ENCODE peak calls at places on chromosomes 1 and 21, in six cellular contexts. R, D, V, L, Z and E are unnamed samples. For H3K9me3, the result is how much of the 10 kb centered on the place peaks cover.

GRCh38 chr1:67575861-67576260 is 109.1 kb upstream of the GADD45A start:
- DNase-seq in R (no peak), D (peak), V (no peak), L (no peak), Z (no peak), E (peak)

GRCh38 chr21:38824124-38824822 is 18.5 kb downstream of the ETS2 start:
- DNase-seq in R (no peak), D (peak), V (peak), L (peak), Z (peak), E (no peak)

GRCh38 chr1:88979054-88979748 is 13.2 kb downstream of the KYAT3 start:
- DNase-seq in R (no peak), D (no peak), V (no peak), L (no peak), Z (no peak), E (no peak)

GRCh38 chr1:168084396-168085231 is 52.1 kb downstream of the GPR161 start:
- DNase-seq in R (peak), D (peak), V (peak), L (no peak), Z (peak), E (peak)

GRCh38 chr1:185441608-185442007 is 124.6 kb upstream of the IVNS1ABP start:
- DNase-seq in R (no peak), D (peak), V (no peak), L (no peak), Z (no peak), E (no peak)

GRCh38 chr1:175317795-175318194 is 125.2 kb upstream of the KIAA0040 start:
- DNase-seq in R (peak), D (peak), V (no peak), L (no peak), Z (no peak), E (peak)

GRCh38 chr1:212669102-212669501 is 30.5 kb downstream of the BATF3 start:
- DNase-seq in R (no peak), D (peak), V (no peak), L (no peak), Z (peak), E (no peak)

GRCh38 chr1:42422672-42423236 is 33.1 kb downstream of the ZMYND12 start:
- DNase-seq in R (no peak), D (no peak), V (no peak), L (no peak), Z (no peak), E (no peak)

GRCh38 chr1:200670215-200671118 is 760 bp upstream of the DDX59 start:
- DNase-seq in R (peak), D (no peak), V (peak), L (no peak), Z (no peak), E (peak)
- TF ChIP-seq POLR2AphosphoS5 in R (no peak), D (no peak), V (no peak), L (no peak), Z (no peak), E (no peak)

GRCh38 chr1:226073184-226073950 is 10.9 kb downstream of the H3-3A start:
- DNase-seq in R (no peak), D (no peak), V (no peak), L (no peak), Z (no peak), E (no peak)
- TF ChIP-seq POLR2A in R (no peak), D (no peak), V (no peak), L (no peak), Z (peak), E (no peak)

GRCh38 chr1:203969846-203970245 is 103.1 kb upstream of the SOX13 start:
- DNase-seq in R (no peak), D (no peak), V (no peak), L (no peak), Z (no peak), E (no peak)
- H3K9me3 ChIP-seq in R (under half), D (under half), V (under half), L (under half), Z (under half), E (under half)

DNA sequence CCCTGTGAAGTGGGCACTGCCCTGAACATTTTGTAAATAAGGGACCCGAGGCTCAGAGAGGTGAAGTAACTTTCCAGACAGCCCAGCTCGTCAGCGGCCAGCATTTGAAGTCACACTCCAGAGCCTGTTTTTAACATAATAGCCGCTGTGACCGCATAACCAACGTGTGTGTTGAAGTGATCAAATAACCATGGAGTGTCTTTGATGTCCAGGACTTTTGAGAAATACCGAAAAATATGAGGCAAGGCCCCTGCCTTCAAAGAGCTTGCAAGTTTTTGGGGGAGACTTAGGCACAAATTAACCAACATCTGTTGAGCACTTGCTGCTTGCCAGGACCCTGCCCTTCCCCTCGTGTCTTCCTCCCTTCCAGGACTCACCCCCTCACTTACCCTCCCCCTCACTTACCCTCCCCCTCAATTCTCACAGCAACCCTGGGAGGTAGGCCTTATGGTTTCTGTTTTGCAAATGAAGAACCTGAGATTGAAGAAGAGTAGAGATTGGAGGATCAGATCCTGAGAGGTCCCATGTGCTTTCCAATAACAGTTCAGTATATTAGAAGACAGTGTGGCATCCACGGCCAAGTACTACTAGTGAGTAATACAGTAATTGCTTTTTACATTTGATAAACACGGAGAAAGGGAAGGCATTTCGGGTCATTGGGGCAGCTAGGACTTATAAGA is 1.3 kb upstream of the SLC16A1 start:
- DNase-seq in R (no peak), D (peak), V (peak), L (no peak), Z (peak), E (no peak)
- TF ChIP-seq POLR2AphosphoS5 in R (peak), D (no peak), V (no peak), L (no peak), Z (no peak), E (no peak)